ENCODE peak calls at places on chromosomes 1 and 21, in ten cellular contexts. U, Y, R, T, N, I, Z, O, A and S are unnamed samples.

GRCh38 chr1:145982010-145982723 is 14.2 kb downstream of the TXNIP start:
- DNase-seq in U (no peak), Y (no peak), R (peak), T (no peak), N (no peak), I (peak), Z (no peak), O (no peak), A (no peak), S (no peak)

GRCh38 chr1:200784576-200784975 is 45.9 kb downstream of the CAMSAP2 start:
- DNase-seq in U (peak), Y (no peak), R (no peak), T (no peak), N (no peak), I (no peak), Z (no peak), O (no peak), A (peak), S (no peak)

GRCh38 chr1:209505044-209505443 is 78.5 kb upstream of the CAMK1G start:
- DNase-seq in U (peak), Y (peak), R (no peak), T (no peak), N (peak), I (no peak), Z (no peak), O (no peak), A (peak), S (no peak)

GRCh38 chr21:15506086-15506485 is 223.7 kb upstream of the USP25 start:
- DNase-seq in U (no peak), Y (no peak), R (no peak), T (no peak), N (peak), I (no peak), Z (no peak), O (no peak), A (no peak), S (no peak)

GRCh38 chr1:237241038-237241437 is 199.1 kb downstream of the RYR2 start:
- DNase-seq in U (no peak), Y (no peak), R (no peak), T (no peak), N (no peak), I (no peak), Z (no peak), O (no peak), A (no peak), S (no peak)

GRCh38 chr1:194294006-194294405 is 1107.6 kb upstream of the B3GALT2 start:
- DNase-seq in U (no peak), Y (no peak), R (no peak), T (no peak), N (no peak), I (no peak), Z (no peak), O (no peak), A (no peak), S (no peak)

GRCh38 chr1:116466810-116467557 is 93.9 kb downstream of the ATP1A1 start:
- DNase-seq in U (no peak), Y (no peak), R (no peak), T (no peak), N (peak), I (no peak), Z (no peak), O (no peak), A (no peak), S (no peak)

GRCh38 chr1:56584910-56585528 is 5.7 kb upstream of the PLPP3 start:
- DNase-seq in U (peak), Y (peak), R (peak), T (no peak), N (peak), I (no peak), Z (no peak), O (no peak), A (peak), S (peak)

GRCh38 chr21:31898898-31899630 is 26.2 kb downstream of the HUNK start:
- DNase-seq in U (no peak), Y (no peak), R (no peak), T (no peak), N (no peak), I (no peak), Z (no peak), O (no peak), A (no peak), S (no peak)

GRCh38 chr1:20448626-20449215 is 37.3 kb downstream of the CAMK2N1 start:
- DNase-seq in U (no peak), Y (no peak), R (no peak), T (no peak), N (no peak), I (no peak), Z (no peak), O (no peak), A (no peak), S (peak)

GRCh38 chr1:31356427-31356826 is 16.4 kb downstream of the FABP3 start:
- DNase-seq in U (no peak), Y (no peak), R (no peak), T (no peak), N (no peak), I (no peak), Z (no peak), O (no peak), A (no peak), S (no peak)

GRCh38 chr1:32438136-32438535 is 26.7 kb upstream of the ZBTB8B start:
- DNase-seq in U (no peak), Y (no peak), R (no peak), T (no peak), N (no peak), I (no peak), Z (no peak), O (no peak), A (no peak), S (no peak)

GRCh38 chr1:210298296-210298695 is 30.4 kb upstream of the HHAT start:
- DNase-seq in U (no peak), Y (no peak), R (no peak), T (no peak), N (no peak), I (no peak), Z (no peak), O (no peak), A (no peak), S (no peak)

GRCh38 chr1:43957407-43958040 is 10.8 kb downstream of the IPO13 start:
- DNase-seq in U (no peak), Y (no peak), R (no peak), T (no peak), N (peak), I (no peak), Z (no peak), O (no peak), A (no peak), S (no peak)

GRCh38 chr1:3125078-3125477 is 56.1 kb downstream of the PRDM16 start:
- DNase-seq in U (peak), Y (no peak), R (no peak), T (no peak), N (no peak), I (no peak), Z (no peak), O (no peak), A (no peak), S (no peak)

GRCh38 chr21:35234725-35235124 is 185.6 kb upstream of the RUNX1 start:
- DNase-seq in U (peak), Y (no peak), R (no peak), T (no peak), N (no peak), I (no peak), Z (no peak), O (no peak), A (no peak), S (no peak)

GRCh38 chr1:226104671-226105121 is 42.2 kb downstream of the H3-3A start:
- DNase-seq in U (no peak), Y (peak), R (no peak), T (no peak), N (peak), I (no peak), Z (no peak), O (no peak), A (peak), S (peak)

GRCh38 chr1:114315601-114316000 is 161.9 kb upstream of the SYT6 start:
- DNase-seq in U (no peak), Y (no peak), R (peak), T (no peak), N (no peak), I (no peak), Z (no peak), O (no peak), A (no peak), S (peak)

GRCh38 chr1:163875927-163876320 is 554.2 kb downstream of the NUF2 start:
- DNase-seq in U (peak), Y (no peak), R (peak), T (peak), N (peak), I (no peak), Z (no peak), O (no peak), A (peak), S (peak)

GRCh38 chr1:93177991-93178390 is 2.2 kb downstream of the TMED5 start:
- DNase-seq in U (peak), Y (no peak), R (peak), T (no peak), N (no peak), I (no peak), Z (no peak), O (no peak), A (peak), S (peak)

GRCh38 chr1:229135773-229136172 is 135.1 kb upstream of the RAB4A start:
- DNase-seq in U (no peak), Y (no peak), R (no peak), T (no peak), N (no peak), I (no peak), Z (no peak), O (no peak), A (no peak), S (no peak)
- H3K4me3 ChIP-seq in U (no peak), Y (no peak), R (no peak), T (no peak), N (no peak), I (no peak), Z (no peak), O (no peak), A (no peak), S (no peak)

DNA sequence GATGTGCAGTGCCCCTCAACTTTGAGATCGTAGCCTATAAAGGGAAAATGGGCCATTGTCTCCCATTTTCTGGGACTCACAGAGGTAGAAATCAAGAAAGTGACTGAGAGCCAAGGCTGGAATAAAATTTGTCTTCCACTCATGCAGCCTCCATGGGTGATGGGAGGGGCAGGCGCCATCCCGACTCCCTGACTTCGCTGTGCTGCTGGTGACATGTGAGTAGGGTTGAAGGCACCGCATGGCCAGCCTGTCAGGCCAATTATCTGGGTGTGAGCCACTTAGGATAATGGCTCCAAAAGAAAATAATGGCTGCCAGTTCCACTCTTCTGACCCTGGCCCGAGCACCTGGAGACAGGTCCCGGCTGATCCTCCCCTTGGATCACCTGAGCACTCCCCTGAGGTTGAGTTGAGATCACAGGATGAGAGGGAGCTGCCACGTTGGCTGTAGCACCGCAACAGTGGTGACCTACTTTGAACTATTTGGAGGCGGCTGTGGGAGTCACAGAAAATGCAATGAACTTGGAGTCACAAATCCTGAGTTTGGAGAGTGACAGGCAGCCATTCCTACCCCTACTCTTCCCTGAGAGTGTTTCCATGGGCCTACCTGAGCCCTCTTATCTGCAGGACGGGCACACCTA is 26.3 kb downstream of the CAPN9 start:
- DNase-seq in U (no peak), Y (no peak), R (no peak), T (no peak), N (no peak), I (no peak), Z (no peak), O (no peak), A (no peak), S (no peak)
- TF ChIP-seq CTCF in U (no peak), Y (no peak), R (no peak), T (no peak), N (no peak), I (peak), Z (no peak), O (no peak), A (no peak), S (no peak)

DNA sequence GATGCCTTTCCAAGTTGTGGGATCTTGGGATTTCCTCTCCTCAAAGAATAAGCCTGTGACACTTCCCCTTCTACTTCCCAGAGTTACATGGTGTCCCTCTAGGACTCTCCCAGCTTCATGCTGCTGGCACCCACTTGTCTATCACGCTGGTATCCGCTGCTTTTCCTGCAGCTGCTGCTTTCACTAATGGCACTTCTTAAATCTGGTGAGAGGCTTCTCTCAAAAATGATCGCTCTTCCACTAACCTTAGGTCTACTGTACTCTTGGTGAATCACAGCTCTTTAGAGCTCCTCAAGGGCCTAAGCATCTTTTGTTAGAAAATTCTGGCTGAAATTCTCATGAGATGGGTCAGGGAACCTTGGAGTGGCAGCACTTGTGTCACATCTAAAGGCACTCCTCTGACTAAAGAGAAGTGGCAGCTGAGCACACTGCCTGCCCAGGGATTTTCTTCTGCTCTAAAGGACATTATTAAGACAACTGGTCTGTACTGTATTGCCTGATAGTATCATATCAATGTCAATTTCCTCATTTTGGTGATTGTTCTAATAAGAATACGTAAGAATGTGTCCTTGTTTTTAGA is 32.1 kb downstream of the ZMYND12 start:
- DNase-seq in U (no peak), Y (no peak), R (no peak), T (no peak), N (no peak), I (no peak), Z (no peak), O (no peak), A (no peak), S (no peak)
- H3K4me3 ChIP-seq in U (no peak), Y (no peak), R (no peak), T (no peak), N (no peak), I (no peak), Z (no peak), O (no peak), A (no peak), S (no peak)

GRCh38 chr1:184953600-184954219 is 20.6 kb downstream of the NIBAN1 start:
- DNase-seq in U (peak), Y (peak), R (peak), T (no peak), N (peak), I (no peak), Z (no peak), O (no peak), A (peak), S (no peak)

GRCh38 chr1:184958554-184959353 is 15.6 kb downstream of the NIBAN1 start:
- DNase-seq in U (no peak), Y (no peak), R (no peak), T (no peak), N (no peak), I (no peak), Z (no peak), O (no peak), A (peak), S (no peak)

GRCh38 chr1:184959626-184960025 is 14.7 kb downstream of the NIBAN1 start:
- DNase-seq in U (no peak), Y (no peak), R (peak), T (no peak), N (no peak), I (no peak), Z (no peak), O (no peak), A (no peak), S (no peak)

GRCh38 chr1:184950209-184950608 is 24.1 kb downstream of the NIBAN1 start:
- DNase-seq in U (no peak), Y (no peak), R (no peak), T (no peak), N (no peak), I (no peak), Z (no peak), O (no peak), A (no peak), S (no peak)

DNA sequence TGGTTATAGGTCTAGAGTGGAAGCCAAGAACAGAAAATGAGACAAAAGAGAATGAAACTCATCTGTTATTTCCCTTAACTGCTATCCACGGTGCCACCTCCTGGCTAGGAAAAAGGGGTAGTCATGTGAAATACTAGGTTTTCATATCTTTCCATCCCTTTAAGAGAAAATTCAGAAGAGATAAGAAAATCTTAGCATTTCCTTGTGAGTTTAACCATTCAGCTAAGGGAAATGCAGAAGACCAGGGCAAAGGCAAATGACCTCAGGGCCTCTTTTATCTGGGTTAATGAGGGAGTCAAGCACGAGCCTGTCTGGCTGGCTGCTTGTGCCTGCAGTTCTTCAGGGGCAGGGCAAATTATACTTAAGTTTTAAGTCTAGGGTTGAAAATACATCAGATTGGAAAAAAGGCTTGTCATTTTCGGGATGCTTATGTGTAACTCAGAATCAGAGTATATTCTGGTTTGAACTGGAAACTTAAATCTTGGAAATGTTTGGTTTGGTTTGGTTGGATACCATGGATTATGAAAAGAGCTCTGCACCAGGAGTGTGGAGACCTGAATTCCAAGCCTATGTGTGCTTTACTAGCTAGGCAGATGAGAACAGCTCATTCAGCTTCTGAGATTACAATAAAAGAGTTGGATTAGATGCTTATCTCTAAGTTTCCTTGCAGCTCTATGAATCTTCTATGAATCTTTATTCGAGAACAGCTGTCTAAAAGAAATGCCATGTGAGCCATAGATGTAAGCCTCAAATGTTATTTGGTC is 19.9 kb downstream of the NIBAN1 start:
- DNase-seq in U (peak), Y (no peak), R (peak), T (no peak), N (peak), I (no peak), Z (no peak), O (no peak), A (no peak), S (no peak)
- TF ChIP-seq CTCF in U (no peak), Y (peak), R (peak), T (no peak), N (no peak), I (no peak), Z (no peak), O (no peak), A (peak), S (no peak)

GRCh38 chr1:83770322-83770661 is 228.6 kb downstream of the TTLL7 start:
- DNase-seq in U (no peak), Y (no peak), R (no peak), T (no peak), N (no peak), I (no peak), Z (no peak), O (no peak), A (no peak), S (no peak)
- H3K4me3 ChIP-seq in U (no peak), Y (no peak), R (no peak), T (no peak), N (no peak), I (no peak), Z (no peak), O (no peak), A (no peak), S (no peak)